ENCODE peak calls at places on chromosomes 5 and 9, in nine cellular contexts. X, Y, A, D, V, B, O, T and N are unnamed samples. For H3K27me3 and H3K36me3, the result is how much of the 10 kb centered on the place peaks cover.

GRCh38 chr9:107868166-107868565 is 378.6 kb upstream of the KLF4 start:
- DNase-seq in X (no peak), Y (no peak), A (no peak), D (no peak), V (no peak), B (no peak), O (no peak), T (no peak), N (no peak)

GRCh38 chr5:395921-396714 is 46.9 kb upstream of the EXOC3 start:
- DNase-seq in X (no peak), Y (no peak), A (no peak), D (no peak), V (no peak), B (no peak), O (no peak), T (peak), N (peak)

GRCh38 chr5:163444526-163444925 is 7.1 kb downstream of the CCNG1 start:
- DNase-seq in X (no peak), Y (no peak), A (no peak), D (no peak), V (no peak), B (no peak), O (no peak), T (no peak), N (no peak)

GRCh38 chr9:127388037-127388855 is 8.7 kb upstream of the SLC2A8 start:
- DNase-seq in X (peak), Y (no peak), A (peak), D (peak), V (peak), B (peak), O (peak), T (peak), N (peak)

GRCh38 chr5:54867310-54867944 is 118.0 kb downstream of the ESM1 start:
- DNase-seq in X (no peak), Y (no peak), A (peak), D (peak), V (peak), B (peak), O (no peak), T (no peak), N (no peak)

GRCh38 chr5:171310816-171311697 is 2.0 kb downstream of the TLX3 start:
- DNase-seq in X (no peak), Y (no peak), A (peak), D (peak), V (no peak), B (peak), O (no peak), T (no peak), N (peak)

GRCh38 chr9:36163049-36163839 is 5.9 kb upstream of the CCIN start:
- DNase-seq in X (peak), Y (no peak), A (peak), D (peak), V (no peak), B (peak), O (no peak), T (peak), N (no peak)

GRCh38 chr9:128887914-128888350 is 6.0 kb downstream of the LRRC8A start:
- DNase-seq in X (no peak), Y (no peak), A (no peak), D (peak), V (no peak), B (peak), O (no peak), T (no peak), N (no peak)

GRCh38 chr9:116870566-116870965 is 183.5 kb downstream of the TRIM32 start:
- DNase-seq in X (no peak), Y (no peak), A (no peak), D (no peak), V (no peak), B (no peak), O (no peak), T (no peak), N (no peak)

GRCh38 chr9:80797841-80798688 is 891.3 kb downstream of the TLE1 start:
- DNase-seq in X (no peak), Y (no peak), A (peak), D (peak), V (no peak), B (no peak), O (no peak), T (peak), N (no peak)

GRCh38 chr9:91884153-91884552 is 65.9 kb downstream of the ROR2 start:
- DNase-seq in X (no peak), Y (no peak), A (no peak), D (no peak), V (no peak), B (no peak), O (no peak), T (no peak), N (no peak)

GRCh38 chr5:119055267-119055666 is 15.6 kb upstream of the DMXL1 start:
- DNase-seq in X (no peak), Y (no peak), A (no peak), D (peak), V (no peak), B (no peak), O (no peak), T (no peak), N (no peak)

GRCh38 chr9:3528466-3528865 is 2.7 kb upstream of the RFX3 start:
- DNase-seq in X (no peak), Y (no peak), A (no peak), D (no peak), V (peak), B (no peak), O (peak), T (no peak), N (no peak)

GRCh38 chr5:107826311-107827000 is 155.7 kb upstream of the EFNA5 start:
- DNase-seq in X (no peak), Y (no peak), A (no peak), D (no peak), V (no peak), B (no peak), O (no peak), T (no peak), N (no peak)

GRCh38 chr5:32522429-32523143 is 62.8 kb upstream of the SUB1 start:
- DNase-seq in X (peak), Y (peak), A (peak), D (peak), V (peak), B (peak), O (no peak), T (no peak), N (peak)

GRCh38 chr5:78574731-78575161 is 73.8 kb downstream of the LHFPL2 start:
- DNase-seq in X (no peak), Y (no peak), A (peak), D (peak), V (no peak), B (no peak), O (peak), T (no peak), N (no peak)

GRCh38 chr5:17149786-17150185 is 67.6 kb upstream of the BASP1 start:
- DNase-seq in X (no peak), Y (no peak), A (no peak), D (no peak), V (no peak), B (no peak), O (no peak), T (no peak), N (no peak)

GRCh38 chr5:66958984-66959641 is 237.5 kb downstream of the CD180 start:
- DNase-seq in X (peak), Y (no peak), A (peak), D (peak), V (no peak), B (no peak), O (no peak), T (peak), N (peak)

GRCh38 chr9:19934301-19934868 is 145.5 kb upstream of the SLC24A2 start:
- DNase-seq in X (peak), Y (peak), A (peak), D (peak), V (no peak), B (peak), O (no peak), T (no peak), N (no peak)

GRCh38 chr9:134617246-134617645 is 24.4 kb upstream of the COL5A1 start:
- DNase-seq in X (no peak), Y (no peak), A (no peak), D (no peak), V (no peak), B (no peak), O (no peak), T (no peak), N (peak)

GRCh38 chr5:87829214-87829551 is 416.5 kb upstream of the CCNH start:
- DNase-seq in X (peak), Y (no peak), A (no peak), D (peak), V (no peak), B (no peak), O (no peak), T (peak), N (no peak)

GRCh38 chr9:128456613-128457061 is 831 bp downstream of the ODF2 start:
- DNase-seq in X (peak), Y (peak), A (peak), D (peak), V (peak), B (peak), O (peak), T (peak), N (peak)

GRCh38 chr5:140833993-140834392 is at the start of gene PCDHA7:
- DNase-seq in X (no peak), Y (no peak), A (peak), D (peak), V (no peak), B (no peak), O (no peak), T (no peak), N (no peak)

GRCh38 chr5:175466700-175467318 is 11.6 kb upstream of the SFXN1 start:
- DNase-seq in X (peak), Y (no peak), A (no peak), D (peak), V (no peak), B (peak), O (no peak), T (peak), N (no peak)

GRCh38 chr5:171963416-171963815 is 43.0 kb downstream of the FBXW11 start:
- DNase-seq in X (no peak), Y (no peak), A (no peak), D (no peak), V (no peak), B (no peak), O (no peak), T (no peak), N (no peak)

GRCh38 chr5:149550608-149551226 is 522 bp downstream of the CSNK1A1 start:
- DNase-seq in X (no peak), Y (no peak), A (no peak), D (no peak), V (no peak), B (peak), O (no peak), T (peak), N (no peak)

GRCh38 chr9:120735415-120736126 is 21.3 kb upstream of the MEGF9 start:
- DNase-seq in X (peak), Y (peak), A (peak), D (peak), V (no peak), B (no peak), O (no peak), T (no peak), N (peak)

GRCh38 chr5:56518820-56519219 is 285.7 kb upstream of the ANKRD55 start:
- DNase-seq in X (no peak), Y (no peak), A (no peak), D (no peak), V (no peak), B (no peak), O (no peak), T (no peak), N (no peak)

GRCh38 chr5:171857537-171857936 is 71.9 kb downstream of the SMIM23 start:
- DNase-seq in X (no peak), Y (no peak), A (no peak), D (peak), V (no peak), B (peak), O (no peak), T (no peak), N (no peak)

GRCh38 chr9:123339666-123340414 is 16.2 kb upstream of the CRB2 start:
- DNase-seq in X (no peak), Y (no peak), A (no peak), D (no peak), V (peak), B (peak), O (peak), T (no peak), N (no peak)

GRCh38 chr5:74130141-74130897 is 504.3 kb downstream of the ARHGEF28 start:
- DNase-seq in X (no peak), Y (peak), A (no peak), D (no peak), V (no peak), B (no peak), O (no peak), T (no peak), N (no peak)

GRCh38 chr9:79581794-79582193 is 10.0 kb downstream of the TLE4 start:
- DNase-seq in X (no peak), Y (no peak), A (peak), D (peak), V (peak), B (peak), O (no peak), T (no peak), N (no peak)

GRCh38 chr5:59608745-59609144 is 284.8 kb downstream of the PDE4D start:
- DNase-seq in X (no peak), Y (no peak), A (no peak), D (peak), V (no peak), B (no peak), O (no peak), T (no peak), N (no peak)

GRCh38 chr5:42912184-42912766 is 100.6 kb upstream of the SELENOP start:
- DNase-seq in X (no peak), Y (no peak), A (peak), D (peak), V (peak), B (peak), O (no peak), T (no peak), N (no peak)

GRCh38 chr5:173662896-173663809 is 46.7 kb upstream of the BOD1 start:
- DNase-seq in X (no peak), Y (no peak), A (no peak), D (no peak), V (no peak), B (no peak), O (no peak), T (no peak), N (no peak)

GRCh38 chr9:38211002-38211401 is 142.0 kb upstream of the SHB start:
- DNase-seq in X (no peak), Y (no peak), A (no peak), D (no peak), V (no peak), B (no peak), O (no peak), T (no peak), N (no peak)

GRCh38 chr5:162067651-162068411 is at the start of gene GABRG2:
- DNase-seq in X (no peak), Y (no peak), A (no peak), D (no peak), V (no peak), B (no peak), O (no peak), T (no peak), N (no peak)

GRCh38 chr5:42423285-42424152 is at the start of gene GHR:
- DNase-seq in X (peak), Y (peak), A (peak), D (peak), V (no peak), B (peak), O (peak), T (peak), N (peak)

GRCh38 chr9:93061791-93062299 is 3.3 kb downstream of the SUSD3 start:
- DNase-seq in X (no peak), Y (peak), A (no peak), D (no peak), V (no peak), B (peak), O (peak), T (no peak), N (no peak)

GRCh38 chr9:77997611-77998349 is 33.8 kb downstream of the GNAQ start:
- DNase-seq in X (peak), Y (peak), A (peak), D (peak), V (no peak), B (no peak), O (no peak), T (peak), N (peak)

GRCh38 chr9:136050706-136051567 is 44.2 kb downstream of the NACC2 start:
- DNase-seq in X (no peak), Y (peak), A (peak), D (peak), V (no peak), B (peak), O (no peak), T (peak), N (peak)
- H3K4me3 ChIP-seq in X (peak), Y (peak), A (peak), D (peak), V (peak), B (peak), O (no peak), T (peak), N (peak)

GRCh38 chr9:137501457-137501856 is 42.3 kb upstream of the NSMF start:
- DNase-seq in X (no peak), Y (peak), A (no peak), D (no peak), V (no peak), B (no peak), O (no peak), T (no peak), N (no peak)
- H3K27me3 ChIP-seq in X (under half), Y (under half), A (under half), D (under half), V (under half), B (under half), O (under half), T (under half), N (under half)

GRCh38 chr9:133041958-133042357 is 11.2 kb downstream of the GTF3C5 start:
- DNase-seq in X (no peak), Y (no peak), A (no peak), D (no peak), V (no peak), B (peak), O (no peak), T (no peak), N (no peak)

GRCh38 chr9:133044125-133044524 is 13.3 kb downstream of the GTF3C5 start:
- DNase-seq in X (no peak), Y (no peak), A (no peak), D (no peak), V (no peak), B (peak), O (no peak), T (no peak), N (no peak)

GRCh38 chr9:133042676-133043075 is 11.9 kb downstream of the GTF3C5 start:
- DNase-seq in X (no peak), Y (no peak), A (no peak), D (no peak), V (no peak), B (no peak), O (no peak), T (no peak), N (no peak)

GRCh38 chr9:133044661-133045060 is 13.9 kb downstream of the GTF3C5 start:
- DNase-seq in X (no peak), Y (no peak), A (no peak), D (no peak), V (no peak), B (no peak), O (no peak), T (no peak), N (no peak)

DNA sequence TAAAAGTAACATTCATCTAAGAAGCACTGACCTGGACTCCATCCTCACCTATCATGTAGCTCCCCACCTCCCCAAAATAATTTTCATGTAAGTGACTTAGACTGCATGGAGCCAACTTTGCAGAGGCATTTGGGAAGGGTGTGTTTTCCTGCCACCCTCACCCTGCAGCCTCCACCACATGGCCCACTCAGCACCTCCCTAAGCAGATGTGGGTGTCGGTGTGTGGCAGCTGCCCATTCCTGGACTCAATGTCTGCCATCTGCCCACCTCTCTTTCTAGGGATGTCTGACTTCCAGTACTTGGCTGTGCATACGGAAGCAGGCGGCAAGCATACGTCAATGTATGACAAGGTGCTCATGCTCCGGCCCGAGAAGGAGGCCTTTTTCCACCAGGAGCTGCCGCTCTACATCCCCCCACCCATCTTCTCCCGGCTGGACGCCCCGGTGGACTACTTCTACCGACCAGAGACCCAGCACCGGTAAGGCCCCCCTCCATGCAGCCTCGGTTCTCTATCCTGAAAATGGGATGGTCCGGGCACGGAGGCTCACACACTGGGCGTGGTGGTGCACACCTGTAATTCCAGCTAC is 12.7 kb downstream of the GTF3C5 start:
- DNase-seq in X (no peak), Y (peak), A (no peak), D (no peak), V (no peak), B (peak), O (no peak), T (no peak), N (no peak)
- H3K36me3 ChIP-seq in X (half or more), Y (under half), A (half or more), D (under half), V (half or more), B (half or more), O (under half), T (under half), N (half or more)

GRCh38 chr9:98280574-98280973 is 25.1 kb upstream of the TBC1D2 start:
- DNase-seq in X (no peak), Y (no peak), A (no peak), D (no peak), V (no peak), B (no peak), O (no peak), T (no peak), N (no peak)
- H3K4me3 ChIP-seq in X (no peak), Y (no peak), A (no peak), D (no peak), V (no peak), B (no peak), O (no peak), T (no peak), N (no peak)

GRCh38 chr5:128537306-128537998 is 593 bp downstream of the FBN2 start:
- DNase-seq in X (peak), Y (peak), A (peak), D (peak), V (no peak), B (peak), O (peak), T (no peak), N (peak)
- H3K27me3 ChIP-seq in X (under half), Y (half or more), A (under half), D (under half), V (under half), B (under half), O (under half), T (half or more), N (under half)